ENCODE peak calls at places on chromosomes 16 and 17, in nine cellular contexts. Q is HCT116, W is HepG2, G is SK-N-SH, S is K562, L is H1, H is GM12878, I is endothelial cell of umbilical vein, F is A549. J is an unnamed sample.

GRCh38 chr16:12639044-12639443 is 164.6 kb downstream of the CPPED1 start:
- DNase-seq in I (no peak), Q (no peak), W (peak; percentile 52), G (no peak), L (no peak), H (no peak), F (peak; percentile 66), S (peak; percentile 75), J (peak; percentile 6)

GRCh38 chr17:75088465-75088895 is 726 bp downstream of the SLC16A5 start:
- DNase-seq in S (no peak), H (no peak), I (no peak), G (no peak), W (no peak), L (no peak), Q (no peak), F (peak; percentile 50), J (peak; percentile 36)

GRCh38 chr16:6146874-6147425 is 1049.4 kb upstream of the EEF2KMT start:
- DNase-seq in L (peak; percentile 75), H (no peak), W (no peak), F (no peak), Q (no peak), I (no peak), G (no peak), S (no peak), J (no peak)

GRCh38 chr17:40091691-40092397 is 8.5 kb downstream of the NR1D1 start:
- DNase-seq in Q (no peak), F (no peak), W (no peak), L (no peak), H (no peak), G (no peak), S (peak; percentile 41), I (no peak), J (peak; percentile 42)

GRCh38 chr17:58476812-58477211 is 11.4 kb downstream of the HSF5 start:
- DNase-seq in G (no peak), S (no peak), F (no peak), I (no peak), L (no peak), H (no peak), W (no peak), Q (no peak), J (no peak)

GRCh38 chr17:73228748-73229236 is 32.9 kb downstream of the CPSF4L start:
- DNase-seq in F (peak; percentile 70), I (peak; percentile 54), S (peak; percentile 54), H (no peak), Q (peak; percentile 36), L (no peak), W (peak; percentile 63), G (no peak), J (peak; percentile 72)

GRCh38 chr17:31802502-31802901 is 56.5 kb downstream of the COPRS start:
- DNase-seq in H (no peak), S (peak; percentile 51), L (no peak), I (no peak), G (no peak), F (peak; percentile 54), Q (peak; percentile 31), W (no peak), J (peak; percentile 92)

GRCh38 chr16:55528974-55529373 is 20.1 kb downstream of the LPCAT2 start:
- DNase-seq in G (no peak), W (no peak), H (no peak), L (no peak), I (peak; percentile 62), Q (no peak), S (no peak), F (no peak), J (no peak)

GRCh38 chr17:70208825-70209555 is 39.7 kb downstream of the KCNJ2 start:
- DNase-seq in F (no peak), H (peak; percentile 28), I (no peak), Q (no peak), W (no peak), S (no peak), L (no peak), G (no peak), J (no peak)

GRCh38 chr17:49213399-49213798 is 2.9 kb downstream of the ABI3 start:
- DNase-seq in G (peak; percentile 5), W (no peak), F (no peak), L (no peak), Q (no peak), H (no peak), S (no peak), I (no peak), J (no peak)

GRCh38 chr17:49204521-49204920 is 5.9 kb downstream of the GNGT2 start:
- DNase-seq in H (no peak), I (no peak), G (no peak), L (no peak), Q (no peak), S (no peak), W (no peak), F (no peak), J (no peak)

GRCh38 chr17:49213803-49214202 is 3.3 kb downstream of the ABI3 start:
- DNase-seq in L (no peak), F (no peak), S (no peak), W (no peak), H (no peak), Q (no peak), G (no peak), I (no peak), J (no peak)

GRCh38 chr17:49210158-49211029 is at the start of the genes ABI3 and GNGT2:
- DNase-seq in W (no peak), H (peak; percentile 92), S (no peak), F (no peak), I (peak; percentile 87), G (peak; percentile 20), Q (no peak), L (peak; percentile 60), J (peak; percentile 92)

DNA sequence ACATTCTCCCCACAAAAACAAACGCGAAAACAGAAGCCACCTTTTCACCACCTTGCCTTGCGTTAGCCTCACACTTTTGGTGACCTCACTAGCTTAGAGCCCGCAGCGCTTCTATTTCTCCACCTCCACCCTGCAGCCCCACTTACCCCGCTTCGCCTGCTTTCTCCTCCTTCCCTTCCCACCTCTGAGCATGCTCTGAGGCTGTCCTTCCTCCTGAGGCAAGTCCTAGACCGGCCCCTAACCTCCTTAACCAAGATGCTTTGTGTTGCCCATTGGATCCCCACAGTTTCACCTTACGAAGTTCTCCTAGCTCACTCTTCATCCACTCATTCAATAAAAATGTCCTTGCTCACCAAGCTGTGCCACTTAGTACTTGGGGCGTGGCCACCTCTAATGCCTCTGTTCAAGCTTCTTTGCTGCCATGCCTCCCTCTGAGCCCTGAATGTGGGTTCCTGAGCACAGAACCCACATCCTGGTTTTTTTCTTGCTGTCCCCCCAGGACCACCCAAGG is 1.3 kb downstream of the GNGT2 start:
- DNase-seq in W (no peak), S (no peak), Q (no peak), L (no peak), G (peak; percentile 17), F (no peak), I (no peak), H (no peak), J (no peak)
- H3K4me3 ChIP-seq in W (no peak overlapping the region), S (no peak overlapping the region), Q (no peak overlapping the region), L (no peak overlapping the region), G (no peak overlapping the region), F (no peak overlapping the region), I (no peak overlapping the region), H (peak overlapping the region; percentile 98), J (no peak overlapping the region)

DNA sequence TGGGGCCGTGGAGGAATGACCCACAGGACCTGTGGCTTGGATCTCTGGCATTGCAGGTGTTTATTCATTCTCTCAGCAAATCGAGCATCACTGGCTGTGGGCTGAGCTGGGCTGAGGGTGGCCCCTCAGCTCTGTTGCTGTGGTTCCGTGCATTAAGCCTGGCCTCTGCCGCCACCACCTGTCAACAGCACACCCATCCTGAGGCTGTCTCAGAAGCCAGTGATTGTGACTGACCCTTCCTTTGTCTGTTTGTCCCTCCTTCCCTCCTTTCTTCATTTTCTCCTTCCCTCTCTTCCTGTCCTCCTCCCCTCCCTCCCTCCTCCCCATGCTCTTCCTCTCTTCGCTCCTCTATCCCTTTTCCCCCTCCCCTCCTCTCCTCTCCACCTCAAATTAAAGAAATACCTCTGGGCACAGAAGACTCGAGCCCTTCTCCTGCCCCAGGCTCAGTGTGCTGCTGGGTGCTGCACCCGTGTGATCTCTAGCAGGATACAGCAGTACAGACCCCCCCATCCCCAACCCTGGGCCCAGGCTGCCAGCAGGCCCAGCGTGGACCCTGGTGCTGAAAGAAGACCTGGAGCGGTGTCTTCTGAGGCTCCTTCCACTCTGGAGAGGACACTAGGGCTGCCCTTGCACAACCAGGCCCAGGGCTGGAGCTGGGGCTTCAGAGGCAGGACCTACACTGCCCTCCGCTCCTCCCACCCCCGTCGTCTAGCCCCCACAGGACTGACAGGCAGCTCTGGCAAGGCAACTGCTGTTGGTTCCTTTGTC is 75.9 kb downstream of the PLD6 start:
- DNase-seq in H (no peak), G (no peak), I (no peak), S (no peak), Q (no peak), F (no peak), W (no peak), L (no peak), J (no peak)
- TF ChIP-seq CTCF in H (peak; percentile 16), G (no peak), I (no peak), S (no peak), Q (no peak), F (no peak), W (peak; percentile 65), L (peak; percentile 28), J (no peak)

DNA sequence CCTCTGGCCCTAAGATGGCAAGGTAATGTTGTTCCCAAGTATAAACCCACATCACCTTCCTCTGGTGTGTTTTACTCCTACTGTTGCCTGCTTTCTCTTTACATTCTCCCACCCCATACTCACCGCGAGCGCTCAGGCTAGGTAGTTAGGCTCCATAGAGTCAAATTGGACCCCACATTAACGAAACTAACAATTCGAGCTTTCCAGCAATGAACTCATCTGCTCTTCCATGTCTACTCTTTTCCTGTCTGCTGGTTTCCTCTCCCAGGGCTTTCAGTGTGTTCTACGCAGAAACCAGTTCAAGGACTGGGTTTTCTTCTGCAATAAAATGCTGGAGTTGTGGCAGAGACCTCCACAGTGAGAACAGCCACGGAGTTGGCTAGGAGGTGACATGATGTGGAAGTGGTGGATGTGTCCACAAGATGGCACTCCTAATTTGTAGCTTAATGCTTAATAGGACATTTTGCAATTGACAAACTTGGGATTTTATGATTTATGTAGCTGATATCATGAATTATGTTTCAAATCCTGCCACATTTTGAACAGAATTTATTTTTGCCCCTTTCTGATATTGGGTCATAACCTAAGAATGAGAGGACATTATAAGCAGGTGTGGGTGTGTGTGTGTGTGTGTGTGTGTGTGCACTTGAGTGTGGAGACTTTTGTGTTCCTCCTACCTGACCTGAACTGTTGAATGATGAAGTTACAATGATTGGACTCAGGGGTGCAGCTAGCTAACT is 2.2 kb upstream of the UQCRC2 start:
- DNase-seq in L (no peak), W (peak; percentile 54), I (peak; percentile 48), Q (peak; percentile 36), F (peak; percentile 61), H (no peak), G (peak; percentile 34), S (peak; percentile 42), J (peak; percentile 55)
- TF ChIP-seq MAX in L (no peak), W (no peak), I (no peak), Q (no peak), F (no peak), H (no peak), G (no peak), S (no peak), J (no peak)

GRCh38 chr17:43025290-43025657 is 243 bp downstream of the RND2 start:
- DNase-seq in H (no peak), W (no peak), F (no peak), Q (no peak), G (no peak), L (no peak), S (no peak), I (no peak), J (no peak)
- H3K4me3 ChIP-seq in H (no peak overlapping the region), W (no peak overlapping the region), F (peak overlapping the region; percentile 53), Q (no peak overlapping the region), G (peak overlapping the region; percentile 63), L (peak overlapping the region; percentile 67), S (peak overlapping the region; percentile 58), I (peak overlapping the region; percentile 53), J (no peak overlapping the region)

GRCh38 chr17:7889166-7889584 is 586 bp downstream of the CHD3 start:
- DNase-seq in I (peak; percentile 93), F (peak; percentile 92), W (peak; percentile 85), H (no peak), S (peak; percentile 16), G (peak; percentile 94), Q (peak; percentile 74), L (no peak), J (no peak)
- TF ChIP-seq CTCF in I (peak; percentile 77), F (no peak), W (peak; percentile 44), H (no peak), S (no peak), G (peak; percentile 51), Q (peak; percentile 49), L (peak; percentile 40), J (no peak)

J was measured in NB4.